ENCODE peak calls at places on chromosomes 7 and 10, in nine cellular contexts. W is fibroblast of lung; K is cardiac muscle cell; X is CD8-positive, alpha-beta T cell; H is pancreas; Y is transverse colon; B is GM23338; Q is SK-N-SH; U is hepatocyte. Z is an unnamed sample.

GRCh38 chr10:420154-421121 is 269.0 kb downstream of the DIP2C start:
- DNase-seq in B (no peak), K (no peak), H (no peak), X (no peak), Q (no peak), U (no peak), Y (no peak), W (no peak), Z (no peak)

GRCh38 chr7:80478683-80479082 is 33.2 kb downstream of the GNAT3 start:
- DNase-seq in X (no peak), W (peak; percentile 52), Q (no peak), U (no peak), H (no peak), K (no peak), Y (no peak), B (peak; percentile 41), Z (peak; percentile 34)

GRCh38 chr10:44195120-44196007 is 189.5 kb downstream of the CXCL12 start:
- DNase-seq in H (peak; percentile 66), Q (no peak), W (peak; percentile 93), U (peak; percentile 65), K (peak; percentile 75), Y (peak; percentile 47), B (no peak), X (no peak), Z (peak; percentile 97)

GRCh38 chr7:142357953-142358520 is 100.2 kb upstream of the PRSS58 start:
- DNase-seq in W (peak; percentile 85), B (peak; percentile 80), K (peak; percentile 69), Y (peak; percentile 35), Q (peak; percentile 66), X (no peak), H (no peak), U (peak; percentile 77), Z (peak; percentile 72)

GRCh38 chr7:26856481-26856880 is 7.9 kb downstream of the SKAP2 start:
- DNase-seq in K (no peak), X (no peak), Y (no peak), B (no peak), H (no peak), U (no peak), W (peak; percentile 76), Q (no peak), Z (no peak)

GRCh38 chr7:149284850-149285580 is 23.0 kb downstream of the ZNF783 start:
- DNase-seq in Y (peak; percentile 99), U (peak; percentile 97), W (peak; percentile 82), Q (peak; percentile 100), X (peak; percentile 96), H (peak; percentile 96), K (peak; percentile 96), B (peak; percentile 98), Z (peak; percentile 100)

GRCh38 chr7:5754981-5755599 is 26.4 kb downstream of the RNF216 start:
- DNase-seq in H (no peak), W (no peak), U (no peak), X (no peak), K (no peak), Y (no peak), Q (no peak), B (no peak), Z (no peak)

GRCh38 chr10:35041502-35041879 is 48.6 kb downstream of the CUL2 start:
- DNase-seq in W (no peak), X (no peak), U (no peak), Q (no peak), H (no peak), Y (no peak), B (no peak), K (no peak), Z (no peak)

GRCh38 chr10:122768033-122768745 is 68.5 kb upstream of the C10orf120 start:
- DNase-seq in Q (no peak), H (no peak), B (no peak), X (no peak), U (no peak), K (no peak), W (no peak), Y (no peak), Z (no peak)

GRCh38 chr7:15546272-15546792 is 15.5 kb downstream of the AGMO start:
- DNase-seq in B (no peak), K (no peak), Y (no peak), H (no peak), U (no peak), Q (no peak), W (no peak), X (no peak), Z (no peak)

GRCh38 chr7:113331155-113331898 is 213.0 kb upstream of the SMIM30 start:
- DNase-seq in B (peak; percentile 65), Y (no peak), K (peak; percentile 2), W (no peak), X (no peak), U (peak; percentile 8), Q (no peak), H (no peak), Z (no peak)

GRCh38 chr10:119817991-119818888 is 54.4 kb downstream of the MCMBP start:
- DNase-seq in W (peak; percentile 83), H (peak; percentile 32), X (no peak), Y (peak; percentile 29), K (peak; percentile 86), U (peak; percentile 91), Q (peak; percentile 91), B (peak; percentile 94), Z (peak; percentile 88)

GRCh38 chr10:115830260-115830970 is 442.6 kb downstream of the GFRA1 start:
- DNase-seq in Y (no peak), U (no peak), X (no peak), Q (no peak), B (no peak), W (peak; percentile 64), H (no peak), K (no peak), Z (peak; percentile 1)

GRCh38 chr7:141416691-141417268 is 134.4 kb upstream of the AGK start:
- DNase-seq in Q (no peak), U (no peak), K (no peak), H (no peak), B (no peak), X (no peak), Y (no peak), W (no peak), Z (no peak)

GRCh38 chr10:72186633-72187330 is 29.0 kb upstream of the ANAPC16 start:
- DNase-seq in X (no peak), U (no peak), Y (peak; percentile 15), K (no peak), B (no peak), W (peak; percentile 59), H (no peak), Q (peak; percentile 33), Z (no peak)

DNA sequence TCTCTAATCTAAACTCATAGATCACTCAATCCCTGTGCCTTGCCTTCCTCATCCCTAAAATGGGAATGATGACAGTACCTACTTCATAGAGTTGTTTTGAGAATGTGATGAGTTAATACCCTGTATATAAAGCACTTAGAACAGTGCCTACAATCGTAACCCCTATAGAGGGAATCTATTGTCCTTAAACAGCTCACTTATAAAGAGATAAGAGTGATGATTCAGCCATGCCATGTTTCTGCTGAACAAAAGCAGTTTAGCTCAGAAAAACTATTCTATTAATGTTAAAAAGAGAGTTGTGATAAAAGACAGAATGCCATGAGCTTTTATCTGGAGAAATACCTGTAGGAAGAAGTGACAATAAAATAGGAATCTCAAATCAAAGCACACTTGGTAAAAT is 63.6 kb downstream of the CUBN start:
- DNase-seq in W (no peak), K (no peak), H (no peak), B (no peak), Y (no peak), Q (no peak), X (no peak), U (no peak), Z (no peak)
- TF ChIP-seq CTCF in W (no peak), K (no peak), H (no peak), B (no peak), Y (no peak), Q (no peak), X (no peak), U (no peak), Z (no peak)

DNA sequence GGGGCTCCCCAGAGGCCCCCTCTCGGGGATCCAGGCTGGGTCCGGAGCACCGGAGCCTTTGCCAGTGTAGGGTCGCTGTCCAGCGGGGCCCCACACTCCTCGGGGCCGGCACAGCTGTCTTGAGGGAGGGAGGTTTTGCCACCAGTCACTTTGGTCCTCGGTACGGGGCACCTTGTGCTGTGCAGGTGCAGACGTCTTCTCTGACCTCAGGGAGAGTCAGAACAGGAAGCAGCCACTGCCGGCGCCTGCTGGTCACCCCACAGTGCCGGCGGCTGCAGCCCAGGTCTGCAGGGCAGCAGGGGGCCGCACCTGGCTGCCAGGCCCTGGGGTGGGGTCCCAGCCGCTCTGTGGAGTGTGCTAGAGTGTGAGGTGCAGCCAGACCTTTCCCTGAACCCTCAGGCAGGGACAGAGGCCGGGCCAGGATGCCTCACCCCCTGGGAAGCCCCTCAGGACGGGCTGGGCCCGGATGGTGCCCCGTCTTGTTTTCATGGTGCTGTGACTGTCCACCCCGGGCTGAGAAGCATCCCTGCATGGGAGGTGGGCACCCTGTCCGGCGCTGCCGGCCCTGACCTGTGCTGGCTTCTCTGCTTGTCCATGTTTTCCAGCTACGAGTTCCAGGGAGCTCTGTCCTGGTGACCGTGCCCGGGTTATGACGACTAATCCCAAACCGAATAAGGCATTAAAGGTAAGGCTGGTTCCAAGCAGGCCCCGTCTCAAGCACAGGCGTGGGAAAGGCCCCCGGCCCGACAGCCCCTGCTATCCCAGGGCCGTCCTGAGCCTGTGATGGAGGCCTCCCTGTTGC is 8.2 kb downstream of the MAFK start:
- DNase-seq in X (no peak), B (no peak), H (peak; percentile 17), Y (no peak), Q (peak; percentile 66), K (no peak), W (no peak), U (peak; percentile 10), Z (no peak)
- H3K36me3 ChIP-seq in X (no peaks in the 10 kb centered on the region), B (no peaks in the 10 kb centered on the region), H (peaks cover 8% of the 10 kb centered on the region), Y (peaks cover 16% of the 10 kb centered on the region), Q (no peaks in the 10 kb centered on the region), K (no peaks in the 10 kb centered on the region), W (peaks cover 31% of the 10 kb centered on the region), U (no peaks in the 10 kb centered on the region), Z (peaks cover 14% of the 10 kb centered on the region)

GRCh38 chr7:8435597-8436243 is 2.3 kb downstream of the NXPH1 start:
- DNase-seq in U (no peak), K (no peak), W (no peak), B (peak; percentile 30), X (no peak), Y (no peak), H (no peak), Q (no peak), Z (no peak)

GRCh38 chr7:8435120-8435519 is 1.7 kb downstream of the NXPH1 start:
- DNase-seq in Y (no peak), W (no peak), X (no peak), K (no peak), Q (no peak), U (no peak), H (no peak), B (peak; percentile 61), Z (no peak)

GRCh38 chr7:8436965-8437364 is 3.6 kb downstream of the NXPH1 start:
- DNase-seq in B (peak; percentile 92), Y (peak; percentile 57), W (peak; percentile 2), K (peak; percentile 67), U (peak; percentile 72), X (peak; percentile 3), H (peak; percentile 29), Q (no peak), Z (no peak)

GRCh38 chr7:8433477-8434289 is at the start of gene NXPH1:
- DNase-seq in K (peak; percentile 88), X (no peak), Q (peak; percentile 97), U (peak; percentile 78), B (peak; percentile 83), W (no peak), Y (no peak), H (no peak), Z (no peak)

GRCh38 chr7:8434290-8435002 is 1.0 kb downstream of the NXPH1 start:
- DNase-seq in Y (no peak), B (peak; percentile 80), U (no peak), Q (peak; percentile 88), W (no peak), H (no peak), X (no peak), K (no peak), Z (no peak)
- H3K27me3 ChIP-seq in Y (peaks cover 90% of the 10 kb centered on the region), B (peaks cover 94% of the 10 kb centered on the region), U (peaks cover 93% of the 10 kb centered on the region), Q (peaks cover 5% of the 10 kb centered on the region), W (no peaks in the 10 kb centered on the region), H (peaks cover 22% of the 10 kb centered on the region), X (peaks cover 19% of the 10 kb centered on the region), K (peaks cover 98% of the 10 kb centered on the region), Z (peaks cover 40% of the 10 kb centered on the region)

GRCh38 chr7:18679261-18679660 is 183.7 kb downstream of the HDAC9 start:
- DNase-seq in W (no peak), H (no peak), Q (no peak), Y (no peak), K (no peak), U (no peak), B (no peak), X (no peak), Z (no peak)
- TF ChIP-seq CTCF in W (no peak), H (no peak), Q (no peak), Y (no peak), K (no peak), U (no peak), B (no peak), X (peak; percentile 13), Z (no peak)

Z was measured in osteoblast.